ENCODE peak calls at places on chromosomes 13 and 19, in five cellular contexts. M, D, G, T and O are unnamed samples.

GRCh38 chr13:111411186-111411858 is 90.9 kb downstream of the TEX29 start:
- DNase-seq in M (no peak), D (no peak), G (no peak), T (no peak), O (no peak)

GRCh38 chr13:74444161-74444571 is 310.0 kb upstream of the KLF12 start:
- DNase-seq in M (no peak), D (no peak), G (no peak), T (peak; percentile 97), O (no peak)

GRCh38 chr13:77893066-77893465 is 25.6 kb downstream of the EDNRB start:
- DNase-seq in M (no peak), D (no peak), G (no peak), T (no peak), O (no peak)

GRCh38 chr13:107554355-107554905 is 660.9 kb downstream of the LIG4 start:
- DNase-seq in M (no peak), D (no peak), G (no peak), T (no peak), O (no peak)

GRCh38 chr19:51096473-51097165 is 11.6 kb downstream of the CTU1 start:
- DNase-seq in M (no peak), D (no peak), G (no peak), T (peak; percentile 47), O (no peak)

GRCh38 chr19:14073232-14073924 is 792 bp downstream of the MISP3 start:
- DNase-seq in M (peak; percentile 81), D (peak; percentile 68), G (peak; percentile 83), T (peak; percentile 80), O (peak; percentile 66)

GRCh38 chr19:952049-952679 is 26.3 kb downstream of the ARID3A start:
- DNase-seq in M (no peak), D (no peak), G (no peak), T (no peak), O (no peak)

GRCh38 chr13:109874444-109874920 is 88.1 kb upstream of the IRS2 start:
- DNase-seq in M (no peak), D (no peak), G (no peak), T (peak; percentile 18), O (no peak)

GRCh38 chr19:416416-416815 is 7.5 kb upstream of the C2CD4C start:
- DNase-seq in M (no peak), D (no peak), G (no peak), T (no peak), O (no peak)

DNA sequence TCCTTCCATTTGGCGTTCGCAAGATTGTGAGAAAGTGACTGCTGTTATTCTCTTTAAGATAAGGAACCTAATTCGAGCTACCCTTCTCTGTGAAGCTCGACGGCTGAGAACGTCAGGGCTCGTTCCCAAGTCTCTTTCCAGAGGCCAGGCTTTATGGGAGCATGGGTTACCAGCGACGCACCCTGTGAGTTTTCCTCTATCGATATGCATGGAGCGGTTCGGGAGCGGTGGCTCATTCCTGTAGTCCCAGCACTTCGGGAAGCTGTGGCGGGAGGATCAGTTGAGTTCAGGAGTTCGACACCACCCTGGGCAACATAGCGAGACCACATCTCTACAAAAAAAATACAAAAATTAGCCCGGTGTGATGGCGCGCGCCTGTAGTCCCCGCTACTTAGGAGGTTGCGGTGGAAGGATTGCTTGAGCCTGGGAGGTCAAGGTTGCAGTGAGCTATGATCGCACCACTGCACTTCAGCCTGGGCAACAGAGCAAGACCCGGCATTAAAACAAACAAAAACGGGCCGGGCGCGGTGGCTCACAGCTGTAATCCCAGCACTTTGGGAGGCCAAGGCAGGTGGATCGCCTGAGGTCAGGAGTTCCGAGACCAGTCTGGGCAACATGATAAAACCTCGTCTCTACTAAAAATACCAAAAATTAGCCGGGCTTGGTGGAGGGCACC is 671 bp upstream of the ZNF606 start:
- DNase-seq in M (no peak), D (no peak), G (no peak), T (no peak), O (no peak)
- H3K27ac ChIP-seq in M (peak overlapping the region; percentile 94), D (peak overlapping the region; percentile 97), G (peak overlapping the region; percentile 93), T (no peak overlapping the region), O (peak overlapping the region; percentile 89)

GRCh38 chr13:29909975-29910674 is 59.7 kb upstream of the UBL3 start:
- DNase-seq in M (no peak), D (no peak), G (no peak), T (peak; percentile 63), O (no peak)
- H3K27ac ChIP-seq in M (no peak overlapping the region), D (no peak overlapping the region), G (no peak overlapping the region), T (peak overlapping the region; percentile 19), O (no peak overlapping the region)

GRCh38 chr13:48497669-48498068 is 35.2 kb downstream of the RCBTB2 start:
- DNase-seq in M (no peak), D (no peak), G (no peak), T (no peak), O (no peak)
- H3K27ac ChIP-seq in M (no peak overlapping the region), D (no peak overlapping the region), G (no peak overlapping the region), T (no peak overlapping the region), O (no peak overlapping the region)

GRCh38 chr13:23460309-23460708 is 26.8 kb upstream of the SACS start:
- DNase-seq in M (no peak), D (no peak), G (no peak), T (no peak), O (no peak)
- H3K27ac ChIP-seq in M (no peak overlapping the region), D (no peak overlapping the region), G (no peak overlapping the region), T (no peak overlapping the region), O (no peak overlapping the region)

GRCh38 chr13:30061217-30061616 is 210.8 kb upstream of the UBL3 start:
- DNase-seq in M (no peak), D (no peak), G (no peak), T (no peak), O (no peak)

GRCh38 chr13:30063892-30064291 is 213.5 kb upstream of the UBL3 start:
- DNase-seq in M (no peak), D (no peak), G (no peak), T (no peak), O (no peak)

DNA sequence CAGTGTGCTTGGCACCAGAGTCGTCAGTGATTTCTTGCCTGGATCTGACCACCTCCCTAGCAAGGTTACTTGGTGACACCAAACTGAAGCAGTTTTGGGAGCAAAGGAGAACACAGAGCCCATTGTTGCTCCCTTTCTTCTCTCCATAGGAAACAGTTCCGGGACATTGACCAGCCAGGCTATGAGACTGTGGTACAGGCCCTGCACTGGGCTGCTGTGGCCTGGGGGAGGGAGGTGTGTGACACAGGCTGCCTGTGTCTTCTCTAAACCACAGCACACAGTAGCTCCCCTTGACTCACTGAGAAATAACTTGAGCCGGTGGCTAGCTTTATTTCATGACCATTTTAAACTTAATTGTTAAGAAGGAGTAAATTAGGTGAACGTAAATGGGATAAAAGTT is 214.8 kb upstream of the UBL3 start:
- DNase-seq in M (no peak), D (no peak), G (no peak), T (no peak), O (no peak)
- H3K27ac ChIP-seq in M (no peak overlapping the region), D (no peak overlapping the region), G (no peak overlapping the region), T (no peak overlapping the region), O (no peak overlapping the region)

DNA sequence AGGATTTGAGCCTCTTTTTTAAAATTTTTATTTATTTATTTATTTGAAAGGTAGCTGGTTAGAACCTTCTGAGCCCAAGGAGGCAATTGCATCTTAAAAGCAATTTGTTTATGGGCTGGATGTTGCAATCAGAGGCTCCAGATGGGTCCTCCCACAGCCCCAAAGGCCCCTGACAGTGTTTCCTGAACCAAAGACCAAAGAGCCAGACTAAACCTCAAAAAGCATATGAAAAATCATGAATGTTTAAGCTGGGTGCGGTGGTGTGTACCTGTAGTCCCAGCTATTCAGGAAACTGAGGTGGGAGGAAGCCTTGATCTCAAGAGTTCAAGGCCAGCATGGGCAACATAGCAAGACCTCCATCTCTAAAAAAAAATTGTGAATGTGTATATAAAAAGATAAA is 67.8 kb upstream of the RGCC start:
- DNase-seq in M (no peak), D (no peak), G (no peak), T (no peak), O (no peak)
- H3K27ac ChIP-seq in M (no peak overlapping the region), D (no peak overlapping the region), G (no peak overlapping the region), T (no peak overlapping the region), O (no peak overlapping the region)

DNA sequence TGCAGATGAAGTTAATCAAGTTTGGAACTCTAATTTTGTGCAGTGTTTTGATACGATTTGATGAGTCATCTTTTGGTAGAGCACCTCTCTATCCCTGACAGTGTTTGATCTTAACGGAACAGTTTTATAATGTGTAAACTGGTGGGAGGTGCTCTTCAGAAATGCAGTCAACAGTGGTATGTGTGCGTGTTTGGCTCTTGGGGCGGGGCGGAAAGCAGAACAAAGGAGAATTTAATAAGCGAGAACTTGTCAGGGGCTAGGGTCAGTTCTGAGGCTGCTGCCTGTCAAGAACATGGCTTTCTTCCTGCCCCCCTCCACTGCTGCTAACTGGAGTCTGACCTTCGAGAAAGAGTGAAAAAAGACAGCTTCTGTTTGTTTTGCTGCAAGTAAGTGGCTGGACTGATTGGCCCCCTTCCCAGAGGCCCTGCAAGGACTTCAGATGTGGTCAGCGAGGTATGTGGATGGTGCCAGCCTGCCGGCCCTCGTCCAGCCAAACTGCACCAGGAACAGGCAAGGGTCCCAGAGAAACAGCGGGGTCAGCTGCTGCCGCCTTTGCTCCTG is 40.8 kb downstream of the BBC3 start:
- DNase-seq in M (peak; percentile 90), D (peak; percentile 71), G (peak; percentile 84), T (peak; percentile 49), O (peak; percentile 54)
- H3K27ac ChIP-seq in M (peak overlapping the region; percentile 77), D (peak overlapping the region; percentile 71), G (peak overlapping the region; percentile 80), T (peak overlapping the region; percentile 65), O (no peak overlapping the region)

GRCh38 chr19:49364083-49364687 is 508 bp downstream of the DKKL1 start:
- DNase-seq in M (no peak), D (no peak), G (no peak), T (no peak), O (no peak)
- H3K27ac ChIP-seq in M (peak overlapping the region; percentile 93), D (peak overlapping the region; percentile 93), G (peak overlapping the region; percentile 37), T (no peak overlapping the region), O (no peak overlapping the region)